ENCODE peak calls at places on chromosomes 11 and 22, in nine cellular contexts. T, V, J, W, U, F, H, I and L are unnamed samples. For H3K27me3, the result is how much of the 10 kb centered on the place peaks cover.

GRCh38 chr22:50256258-50256862 is 5.1 kb downstream of the MAPK12 start:
- DNase-seq in I (no peak), J (no peak), V (no peak), U (no peak), F (no peak), T (no peak), H (no peak), W (no peak), L (no peak)

GRCh38 chr11:24093410-24093809 is 403.4 kb upstream of the LUZP2 start:
- DNase-seq in T (peak), W (no peak), H (no peak), I (no peak), F (no peak), J (no peak), V (no peak), U (no peak), L (no peak)

GRCh38 chr11:73259406-73260126 is 12.6 kb upstream of the P2RY6 start:
- DNase-seq in V (no peak), H (no peak), I (no peak), W (no peak), F (no peak), T (no peak), J (no peak), U (no peak), L (no peak)

GRCh38 chr11:79973701-79974626 is 533.1 kb upstream of the TENM4 start:
- DNase-seq in F (no peak), W (peak), U (no peak), J (peak), I (no peak), H (no peak), T (no peak), V (no peak), L (peak)

GRCh38 chr11:26618441-26618840 is 46.4 kb upstream of the MUC15 start:
- DNase-seq in H (no peak), J (no peak), U (no peak), I (no peak), V (no peak), T (no peak), F (no peak), W (no peak), L (peak)

GRCh38 chr11:116736763-116737162 is 36.0 kb downstream of the BUD13 start:
- DNase-seq in H (no peak), W (no peak), U (no peak), T (no peak), J (no peak), I (no peak), F (no peak), V (no peak), L (no peak)

GRCh38 chr11:109422755-109423113 is 744 bp downstream of the C11orf87 start:
- DNase-seq in W (no peak), U (no peak), H (peak), F (no peak), V (peak), T (no peak), J (no peak), I (no peak), L (peak)

GRCh38 chr11:28107331-28107725 is 628 bp downstream of the KIF18A start:
- DNase-seq in J (peak), H (no peak), T (no peak), I (no peak), W (no peak), U (no peak), F (no peak), V (no peak), L (peak)

GRCh38 chr11:67354314-67355022 is 1.1 kb upstream of the POLD4 start:
- DNase-seq in U (no peak), F (peak), H (peak), V (peak), T (peak), W (no peak), J (no peak), I (peak), L (peak)

GRCh38 chr22:21837184-21837979 is 30.1 kb downstream of the MAPK1 start:
- DNase-seq in W (no peak), H (no peak), V (peak), F (no peak), T (no peak), J (peak), U (no peak), I (no peak), L (no peak)

GRCh38 chr11:17598700-17599459 is 51.8 kb downstream of the OTOG start:
- DNase-seq in I (peak), V (peak), F (peak), U (peak), W (peak), J (peak), T (peak), H (peak), L (peak)

GRCh38 chr11:6127881-6128280 is 20.4 kb downstream of the OR56B4 start:
- DNase-seq in J (no peak), I (no peak), F (no peak), T (no peak), H (no peak), U (no peak), V (no peak), W (no peak), L (no peak)

GRCh38 chr11:47356998-47357329 is 4.5 kb upstream of the MYBPC3 start:
- DNase-seq in W (no peak), U (no peak), H (no peak), I (no peak), J (no peak), F (no peak), T (no peak), V (no peak), L (no peak)

GRCh38 chr11:76208829-76209670 is 2.7 kb upstream of the WNT11 start:
- DNase-seq in U (no peak), H (peak), V (peak), J (peak), F (peak), T (peak), W (peak), I (peak), L (peak)

GRCh38 chr11:65041206-65042035 is at the start of gene SAC3D1:
- DNase-seq in H (no peak), T (peak), U (peak), I (peak), W (no peak), F (no peak), J (peak), V (peak), L (peak)

GRCh38 chr11:120512727-120513435 is 1.3 kb downstream of the GRIK4 start:
- DNase-seq in H (no peak), W (no peak), U (no peak), I (no peak), T (no peak), F (no peak), J (no peak), V (no peak), L (peak)
- H3K27me3 ChIP-seq in H (under half), W (under half), U (under half), I (under half), T (under half), F (under half), J (half or more), V (under half), L (under half)

GRCh38 chr11:59552844-59553243 is 41.5 kb downstream of the OR4D9 start:
- DNase-seq in I (no peak), F (no peak), W (no peak), V (no peak), U (no peak), T (no peak), H (no peak), J (no peak), L (no peak)

GRCh38 chr11:59550842-59551650 is 39.7 kb downstream of the OR4D9 start:
- DNase-seq in T (peak), F (peak), H (peak), U (peak), I (peak), J (peak), W (peak), V (peak), L (no peak)

GRCh38 chr11:59550368-59550841 is 39.1 kb downstream of the OR4D9 start:
- DNase-seq in W (peak), T (peak), H (peak), U (peak), I (peak), F (peak), J (peak), V (peak), L (peak)

GRCh38 chr11:59553323-59553722 is 42.0 kb downstream of the OR4D9 start:
- DNase-seq in W (no peak), V (no peak), U (no peak), J (no peak), T (peak), I (no peak), F (no peak), H (no peak), L (no peak)

GRCh38 chr11:59551651-59552521 is 40.5 kb downstream of the OR4D9 start:
- DNase-seq in U (no peak), T (peak), F (no peak), W (peak), J (peak), H (no peak), I (peak), V (peak), L (no peak)
- H3K4me3 ChIP-seq in U (peak), T (peak), F (no peak), W (peak), J (peak), H (peak), I (peak), V (peak), L (peak)

DNA sequence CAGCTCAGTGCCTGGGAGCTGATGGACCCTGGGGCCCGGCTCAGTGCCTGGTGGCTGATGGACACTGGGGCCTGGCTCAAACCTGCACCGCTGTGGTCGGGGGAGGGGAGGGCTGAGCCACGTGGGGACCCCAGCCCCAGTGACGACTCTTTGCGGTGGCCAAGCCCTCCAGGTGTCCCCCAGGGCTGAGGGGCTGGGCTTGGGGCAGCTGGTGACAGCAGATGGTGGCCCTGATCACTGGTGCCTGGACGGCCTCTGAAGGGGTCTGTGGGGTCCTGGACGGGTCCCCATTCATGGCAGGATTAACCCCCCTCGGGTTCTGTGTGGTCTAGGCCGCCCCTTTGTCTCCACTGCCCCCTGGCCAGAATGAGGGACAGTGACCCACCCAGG is 3.4 kb upstream of the MUC5B start:
- DNase-seq in F (no peak), T (peak), U (no peak), H (peak), W (no peak), J (no peak), V (no peak), I (no peak), L (peak)
- H3K27me3 ChIP-seq in F (under half), T (under half), U (under half), H (half or more), W (under half), J (under half), V (under half), I (under half), L (under half)

DNA sequence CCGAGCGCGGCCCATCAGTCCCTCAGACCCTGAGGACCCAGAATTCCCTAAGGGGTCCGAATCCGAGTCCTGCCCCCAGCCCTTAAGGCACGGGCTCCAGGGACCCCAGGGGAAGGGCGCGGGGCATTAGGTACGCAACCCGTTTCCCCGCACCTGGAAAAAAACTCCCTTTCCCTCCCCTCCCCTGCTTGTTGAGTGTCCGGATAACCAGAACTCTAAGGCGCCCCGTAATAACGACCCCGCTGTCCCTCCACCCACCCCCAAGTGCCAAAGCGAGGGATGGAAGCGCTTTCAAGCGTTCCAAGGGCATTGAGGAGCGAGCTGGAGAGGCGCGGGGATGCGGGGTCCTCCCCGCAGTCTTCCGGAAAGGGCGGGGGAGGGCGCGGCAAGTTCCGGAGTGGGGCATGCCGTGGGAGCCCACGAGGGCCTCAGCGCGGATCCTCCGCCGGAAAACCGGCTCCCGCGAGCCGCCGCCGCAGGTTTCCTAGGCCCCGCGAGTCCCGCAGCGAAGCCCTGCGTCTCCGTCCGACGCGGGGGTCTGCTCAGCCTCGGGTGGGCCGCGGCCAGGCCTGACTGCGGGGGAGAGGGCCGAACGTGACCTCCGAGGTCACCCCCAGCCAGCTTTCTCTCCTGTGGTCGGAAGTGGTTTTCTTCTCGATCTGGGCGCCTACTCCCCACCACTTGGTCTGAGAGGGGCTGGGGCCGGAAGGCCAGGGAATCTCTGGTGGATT is 3.9 kb upstream of the CCND1 start:
- DNase-seq in F (no peak), W (no peak), T (no peak), U (no peak), H (no peak), V (no peak), J (no peak), I (no peak), L (peak)
- H3K4me3 ChIP-seq in F (no peak), W (peak), T (peak), U (peak), H (peak), V (no peak), J (peak), I (peak), L (peak)

DNA sequence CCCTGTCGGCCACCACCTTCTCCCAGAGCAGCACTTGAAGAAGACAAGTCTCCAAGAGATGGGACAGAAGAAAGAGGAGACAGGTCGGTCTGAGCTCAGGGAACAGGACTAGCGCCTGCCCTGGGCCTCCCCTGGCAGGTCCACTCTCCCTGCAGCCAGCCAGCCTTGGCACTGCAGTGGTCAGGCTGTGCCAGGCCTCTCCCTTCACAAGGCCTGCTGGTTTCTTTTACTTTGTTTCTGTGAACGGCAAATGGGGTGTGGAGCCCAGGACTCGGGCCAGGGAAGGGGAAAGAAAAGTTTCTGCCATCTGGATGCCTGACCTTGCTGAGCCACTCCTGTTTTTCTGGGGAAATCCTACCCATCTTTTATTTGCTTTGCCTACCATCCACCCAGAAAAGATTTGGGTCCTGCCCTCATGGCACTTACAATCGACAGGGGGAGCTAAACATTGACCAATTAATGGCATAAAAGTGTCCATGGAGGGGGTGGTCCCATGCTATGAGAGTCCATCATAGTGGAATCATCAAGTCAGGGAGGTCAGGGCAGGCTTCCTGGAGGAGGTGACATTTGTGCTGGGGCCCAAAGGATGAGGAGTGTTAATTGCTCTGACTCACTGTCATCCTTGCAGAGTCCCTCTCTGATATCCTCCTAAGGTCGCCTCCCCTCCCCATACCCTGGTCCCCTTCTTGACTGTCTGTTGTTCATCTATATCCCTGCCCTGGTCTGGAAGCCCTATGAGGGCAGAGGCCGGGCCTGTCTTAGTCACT is 65.2 kb downstream of the NFAM1 start:
- DNase-seq in T (peak), F (no peak), V (no peak), U (peak), H (peak), W (no peak), I (peak), J (no peak), L (no peak)
- H3K27me3 ChIP-seq in T (under half), F (under half), V (under half), U (under half), H (under half), W (under half), I (under half), J (under half), L (under half)